ENCODE peak calls at places on chromosomes 2 and 18, in seven cellular contexts. One of them, this sample, is unnamed. For H3K4me1, the result is how much of the 10 kb centered on the place peaks cover.

GRCh38 chr18:78073275-78073674 is 823.6 kb downstream of the GALR1 start:
- DNase-seq in MM.1S: no peak
- DNase-seq in GM23248: no peak
- DNase-seq in GM23338: no peak
- DNase-seq in PC-3: peak
- DNase-seq in OCI-LY7: no peak
- DNase-seq in neural progenitor cell: peak
- DNase-seq in this sample: no peak

GRCh38 chr18:48575301-48575657 is 36.4 kb downstream of the CTIF start:
- DNase-seq in MM.1S: no peak
- DNase-seq in GM23248: peak
- DNase-seq in GM23338: no peak
- DNase-seq in PC-3: no peak
- DNase-seq in OCI-LY7: no peak
- DNase-seq in neural progenitor cell: no peak
- DNase-seq in this sample: no peak

GRCh38 chr2:134408386-134408785 is 154.5 kb downstream of the MGAT5 start:
- DNase-seq in MM.1S: peak
- DNase-seq in GM23248: peak
- DNase-seq in GM23338: no peak
- DNase-seq in PC-3: peak
- DNase-seq in OCI-LY7: peak
- DNase-seq in neural progenitor cell: no peak
- DNase-seq in this sample: no peak

GRCh38 chr18:6764382-6764781 is 34.9 kb downstream of the ARHGAP28 start:
- DNase-seq in MM.1S: no peak
- DNase-seq in GM23248: no peak
- DNase-seq in GM23338: no peak
- DNase-seq in PC-3: no peak
- DNase-seq in OCI-LY7: no peak
- DNase-seq in neural progenitor cell: no peak
- DNase-seq in this sample: no peak

GRCh38 chr2:240992572-240993291 is 5.7 kb upstream of the SNED1 start:
- DNase-seq in MM.1S: no peak
- DNase-seq in GM23248: no peak
- DNase-seq in GM23338: no peak
- DNase-seq in PC-3: no peak
- DNase-seq in OCI-LY7: no peak
- DNase-seq in neural progenitor cell: no peak
- DNase-seq in this sample: no peak

GRCh38 chr2:220664272-220665107 is 907.6 kb downstream of the EPHA4 start:
- DNase-seq in MM.1S: no peak
- DNase-seq in GM23248: peak
- DNase-seq in GM23338: no peak
- DNase-seq in PC-3: no peak
- DNase-seq in OCI-LY7: no peak
- DNase-seq in neural progenitor cell: no peak
- DNase-seq in this sample: no peak

GRCh38 chr2:108573070-108573469 is 38.8 kb downstream of the LIMS1 start:
- DNase-seq in MM.1S: no peak
- DNase-seq in GM23248: peak
- DNase-seq in GM23338: no peak
- DNase-seq in PC-3: peak
- DNase-seq in OCI-LY7: no peak
- DNase-seq in neural progenitor cell: no peak
- DNase-seq in this sample: no peak

GRCh38 chr2:240372051-240372450 is 63.4 kb upstream of the GPC1 start:
- DNase-seq in MM.1S: no peak
- DNase-seq in GM23248: no peak
- DNase-seq in GM23338: no peak
- DNase-seq in PC-3: no peak
- DNase-seq in OCI-LY7: no peak
- DNase-seq in neural progenitor cell: no peak
- DNase-seq in this sample: no peak

GRCh38 chr2:187581125-187581896 is 27.1 kb upstream of the TFPI start:
- DNase-seq in MM.1S: peak
- DNase-seq in GM23248: peak
- DNase-seq in GM23338: peak
- DNase-seq in PC-3: peak
- DNase-seq in OCI-LY7: peak
- DNase-seq in neural progenitor cell: peak
- DNase-seq in this sample: peak

GRCh38 chr2:160657206-160657605 is 163.6 kb upstream of the RBMS1 start:
- DNase-seq in MM.1S: no peak
- DNase-seq in GM23248: peak
- DNase-seq in GM23338: no peak
- DNase-seq in PC-3: no peak
- DNase-seq in OCI-LY7: no peak
- DNase-seq in neural progenitor cell: peak
- DNase-seq in this sample: no peak

GRCh38 chr18:10003866-10004265 is 90.0 kb downstream of the VAPA start:
- DNase-seq in MM.1S: no peak
- DNase-seq in GM23248: no peak
- DNase-seq in GM23338: no peak
- DNase-seq in PC-3: no peak
- DNase-seq in OCI-LY7: no peak
- DNase-seq in neural progenitor cell: no peak
- DNase-seq in this sample: no peak

GRCh38 chr18:10008006-10008647 is 94.3 kb downstream of the VAPA start:
- DNase-seq in MM.1S: no peak
- DNase-seq in GM23248: no peak
- DNase-seq in GM23338: no peak
- DNase-seq in PC-3: no peak
- DNase-seq in OCI-LY7: no peak
- DNase-seq in neural progenitor cell: no peak
- DNase-seq in this sample: no peak

GRCh38 chr18:10003281-10003680 is 89.5 kb downstream of the VAPA start:
- DNase-seq in MM.1S: no peak
- DNase-seq in GM23248: no peak
- DNase-seq in GM23338: no peak
- DNase-seq in PC-3: no peak
- DNase-seq in OCI-LY7: no peak
- DNase-seq in neural progenitor cell: no peak
- DNase-seq in this sample: no peak

GRCh38 chr18:10009321-10010144 is 95.7 kb downstream of the VAPA start:
- DNase-seq in MM.1S: no peak
- DNase-seq in GM23248: no peak
- DNase-seq in GM23338: no peak
- DNase-seq in PC-3: no peak
- DNase-seq in OCI-LY7: no peak
- DNase-seq in neural progenitor cell: no peak
- DNase-seq in this sample: no peak

GRCh38 chr18:10006261-10006903 is 92.6 kb downstream of the VAPA start:
- DNase-seq in MM.1S: no peak
- DNase-seq in GM23248: peak
- DNase-seq in GM23338: no peak
- DNase-seq in PC-3: peak
- DNase-seq in OCI-LY7: peak
- DNase-seq in neural progenitor cell: no peak
- DNase-seq in this sample: no peak
- TF ChIP-seq EZH2phosphoT487 in MM.1S: no peak
- TF ChIP-seq EZH2phosphoT487 in GM23248: no peak
- TF ChIP-seq EZH2phosphoT487 in GM23338: no peak
- TF ChIP-seq EZH2phosphoT487 in PC-3: no peak
- TF ChIP-seq EZH2phosphoT487 in OCI-LY7: no peak
- TF ChIP-seq EZH2phosphoT487 in neural progenitor cell: no peak
- TF ChIP-seq EZH2phosphoT487 in this sample: no peak

DNA sequence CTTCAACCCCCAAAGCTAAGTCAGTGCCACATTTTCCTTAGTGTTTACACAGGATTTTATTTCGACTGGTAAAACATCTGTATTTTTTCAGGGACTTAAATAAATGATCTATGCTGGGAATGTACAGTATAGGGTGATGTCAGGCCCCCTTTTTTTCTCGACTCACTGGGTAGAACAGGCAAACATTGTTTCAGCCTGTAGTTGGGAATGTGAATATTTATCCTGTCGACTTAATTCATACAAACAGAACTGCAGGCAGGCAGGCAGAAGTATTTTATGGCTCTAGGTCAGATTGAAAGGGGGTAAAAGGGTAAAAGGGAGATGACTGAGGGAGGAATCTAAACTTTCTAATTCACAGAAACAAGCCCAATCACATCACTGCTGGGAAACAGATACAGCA is 123.5 kb upstream of the ZFP36L2 start:
- DNase-seq in MM.1S: no peak
- DNase-seq in GM23248: no peak
- DNase-seq in GM23338: no peak
- DNase-seq in PC-3: no peak
- DNase-seq in OCI-LY7: no peak
- DNase-seq in neural progenitor cell: no peak
- DNase-seq in this sample: no peak
- H3K4me1 ChIP-seq in MM.1S: under half
- H3K4me1 ChIP-seq in GM23248: under half
- H3K4me1 ChIP-seq in GM23338: under half
- H3K4me1 ChIP-seq in PC-3: under half
- H3K4me1 ChIP-seq in OCI-LY7: under half
- H3K4me1 ChIP-seq in neural progenitor cell: under half
- H3K4me1 ChIP-seq in this sample: under half

GRCh38 chr18:21361297-21361880 is 119.4 kb downstream of the GREB1L start:
- DNase-seq in MM.1S: no peak
- DNase-seq in GM23248: peak
- DNase-seq in GM23338: no peak
- DNase-seq in PC-3: no peak
- DNase-seq in OCI-LY7: no peak
- DNase-seq in neural progenitor cell: peak
- DNase-seq in this sample: peak
- TF ChIP-seq EZH2phosphoT487 in MM.1S: no peak
- TF ChIP-seq EZH2phosphoT487 in GM23248: no peak
- TF ChIP-seq EZH2phosphoT487 in GM23338: no peak
- TF ChIP-seq EZH2phosphoT487 in PC-3: no peak
- TF ChIP-seq EZH2phosphoT487 in OCI-LY7: no peak
- TF ChIP-seq EZH2phosphoT487 in neural progenitor cell: no peak
- TF ChIP-seq EZH2phosphoT487 in this sample: no peak

DNA sequence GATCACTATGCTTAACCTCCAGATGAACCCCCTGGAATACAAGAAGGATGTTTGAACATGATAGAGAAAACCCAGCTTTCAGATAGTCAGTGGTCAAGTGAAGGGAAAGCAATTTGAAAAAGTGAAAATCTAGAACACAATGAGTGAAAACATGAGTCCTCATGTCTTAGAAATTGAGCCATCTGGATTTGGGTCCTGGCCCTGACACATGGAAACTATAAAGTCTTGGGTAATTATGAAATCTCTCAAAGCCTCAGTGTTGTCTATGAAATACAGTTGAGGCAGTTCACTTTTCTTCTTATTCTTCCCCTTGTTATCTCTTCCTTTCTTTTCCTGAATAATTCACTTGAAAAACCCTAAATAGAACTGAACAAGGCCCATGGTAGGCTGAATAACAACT is 120.6 kb downstream of the EN1 start:
- DNase-seq in MM.1S: no peak
- DNase-seq in GM23248: no peak
- DNase-seq in GM23338: no peak
- DNase-seq in PC-3: no peak
- DNase-seq in OCI-LY7: no peak
- DNase-seq in neural progenitor cell: no peak
- DNase-seq in this sample: no peak
- H3K4me1 ChIP-seq in MM.1S: under half
- H3K4me1 ChIP-seq in GM23248: under half
- H3K4me1 ChIP-seq in GM23338: under half
- H3K4me1 ChIP-seq in PC-3: under half
- H3K4me1 ChIP-seq in OCI-LY7: under half
- H3K4me1 ChIP-seq in neural progenitor cell: under half
- H3K4me1 ChIP-seq in this sample: under half

GRCh38 chr2:215900203-215900611 is 113.1 kb downstream of the MREG start:
- DNase-seq in MM.1S: no peak
- DNase-seq in GM23248: peak
- DNase-seq in GM23338: no peak
- DNase-seq in PC-3: peak
- DNase-seq in OCI-LY7: no peak
- DNase-seq in neural progenitor cell: no peak
- DNase-seq in this sample: no peak
- TF ChIP-seq EZH2phosphoT487 in MM.1S: no peak
- TF ChIP-seq EZH2phosphoT487 in GM23248: no peak
- TF ChIP-seq EZH2phosphoT487 in GM23338: no peak
- TF ChIP-seq EZH2phosphoT487 in PC-3: no peak
- TF ChIP-seq EZH2phosphoT487 in OCI-LY7: no peak
- TF ChIP-seq EZH2phosphoT487 in neural progenitor cell: no peak
- TF ChIP-seq EZH2phosphoT487 in this sample: no peak

GRCh38 chr2:64478036-64478435 is 24.1 kb downstream of the LGALSL start:
- DNase-seq in MM.1S: no peak
- DNase-seq in GM23248: no peak
- DNase-seq in GM23338: no peak
- DNase-seq in PC-3: no peak
- DNase-seq in OCI-LY7: no peak
- DNase-seq in neural progenitor cell: no peak
- DNase-seq in this sample: no peak

GRCh38 chr2:64477037-64477436 is 23.1 kb downstream of the LGALSL start:
- DNase-seq in MM.1S: no peak
- DNase-seq in GM23248: no peak
- DNase-seq in GM23338: no peak
- DNase-seq in PC-3: no peak
- DNase-seq in OCI-LY7: no peak
- DNase-seq in neural progenitor cell: no peak
- DNase-seq in this sample: no peak

GRCh38 chr2:64479259-64480198 is 25.6 kb downstream of the LGALSL start:
- DNase-seq in MM.1S: no peak
- DNase-seq in GM23248: no peak
- DNase-seq in GM23338: no peak
- DNase-seq in PC-3: no peak
- DNase-seq in OCI-LY7: no peak
- DNase-seq in neural progenitor cell: no peak
- DNase-seq in this sample: no peak

GRCh38 chr2:64481665-64482064 is 27.7 kb downstream of the LGALSL start:
- DNase-seq in MM.1S: no peak
- DNase-seq in GM23248: no peak
- DNase-seq in GM23338: no peak
- DNase-seq in PC-3: no peak
- DNase-seq in OCI-LY7: no peak
- DNase-seq in neural progenitor cell: no peak
- DNase-seq in this sample: no peak

DNA sequence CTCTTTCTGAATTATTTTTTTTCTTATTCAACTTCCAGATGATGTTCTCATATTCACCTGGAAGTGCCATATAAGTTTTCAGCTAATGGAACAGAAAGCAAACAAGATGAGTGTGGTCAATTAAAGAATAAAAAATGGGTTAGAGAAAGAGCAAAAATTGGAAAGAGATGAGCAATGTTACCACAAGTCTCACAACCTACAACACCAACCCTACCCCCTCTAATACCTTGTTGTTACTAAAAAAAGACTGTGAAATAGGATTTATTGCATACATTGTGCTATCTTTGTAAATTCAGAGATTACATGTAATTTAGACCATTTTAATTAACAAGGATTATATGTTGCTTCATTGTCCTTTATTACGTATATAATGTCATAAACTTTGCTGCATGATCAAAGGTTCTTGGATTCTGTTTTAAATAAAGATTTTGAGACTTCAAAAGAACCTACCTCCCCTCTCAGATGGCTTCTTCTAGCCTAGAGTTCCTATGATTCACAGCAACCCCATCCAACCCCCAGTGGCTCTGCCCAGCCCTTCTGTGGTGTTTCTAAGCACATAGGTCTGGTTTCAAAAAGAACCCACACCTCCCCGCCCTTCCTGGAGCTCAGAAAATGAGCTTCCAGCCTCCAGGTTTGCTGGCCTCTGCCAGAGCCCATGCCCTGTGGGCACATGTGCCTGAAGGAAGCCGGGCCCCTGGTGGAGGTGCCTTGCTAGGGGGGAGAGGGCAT is 24.7 kb downstream of the LGALSL start:
- DNase-seq in MM.1S: peak
- DNase-seq in GM23248: no peak
- DNase-seq in GM23338: no peak
- DNase-seq in PC-3: peak
- DNase-seq in OCI-LY7: no peak
- DNase-seq in neural progenitor cell: no peak
- DNase-seq in this sample: no peak
- H3K4me1 ChIP-seq in MM.1S: under half
- H3K4me1 ChIP-seq in GM23248: under half
- H3K4me1 ChIP-seq in GM23338: under half
- H3K4me1 ChIP-seq in PC-3: under half
- H3K4me1 ChIP-seq in OCI-LY7: under half
- H3K4me1 ChIP-seq in neural progenitor cell: under half
- H3K4me1 ChIP-seq in this sample: under half